ENCODE peak calls at places on chromosomes 3 and 15, in four cellular contexts. L is astrocyte of the spinal cord, W is fibroblast of pulmonary artery, I is IMR-90. T is an unnamed sample.

GRCh38 chr3:8741581-8742355 is 8.2 kb downstream of the CAV3 start:
- DNase-seq in L (peak), W (peak), I (peak), T (peak)

GRCh38 chr15:58391088-58391487 is 40.7 kb upstream of the LIPC start:
- DNase-seq in L (no peak), W (no peak), I (no peak), T (no peak)

GRCh38 chr3:189820365-189820720 is 189.2 kb downstream of the TP63 start:
- DNase-seq in L (no peak), W (no peak), I (no peak), T (no peak)

GRCh38 chr15:90025461-90026033 is 24.4 kb downstream of the ZNF710 start:
- DNase-seq in L (no peak), W (no peak), I (no peak), T (no peak)

GRCh38 chr3:187743195-187744141 is 1.8 kb downstream of the BCL6 start:
- DNase-seq in L (peak), W (peak), I (peak), T (peak)

GRCh38 chr15:28005004-28005527 is 94.0 kb downstream of the OCA2 start:
- DNase-seq in L (no peak), W (no peak), I (no peak), T (no peak)

GRCh38 chr15:40932625-40933519 is 3.7 kb downstream of the DLL4 start:
- DNase-seq in L (no peak), W (no peak), I (no peak), T (no peak)

GRCh38 chr3:180391001-180391400 is 211.0 kb upstream of the TTC14 start:
- DNase-seq in L (no peak), W (no peak), I (no peak), T (no peak)

GRCh38 chr3:57683286-57683685 is 9.6 kb downstream of the DENND6A start:
- DNase-seq in L (no peak), W (no peak), I (no peak), T (no peak)

GRCh38 chr3:128620268-128620691 is 30.3 kb downstream of the RPN1 start:
- DNase-seq in L (no peak), W (no peak), I (no peak), T (no peak)

GRCh38 chr15:64009798-64010241 is 36.5 kb downstream of the DAPK2 start:
- DNase-seq in L (peak), W (no peak), I (peak), T (no peak)

GRCh38 chr3:149971403-149972075 is 844 bp upstream of the PFN2 start:
- DNase-seq in L (no peak), W (peak), I (peak), T (peak)

GRCh38 chr3:120536642-120537041 is 59.5 kb upstream of the NDUFB4 start:
- DNase-seq in L (no peak), W (no peak), I (no peak), T (no peak)

GRCh38 chr3:177071496-177072156 is 125.7 kb downstream of the TBL1XR1 start:
- DNase-seq in L (no peak), W (no peak), I (no peak), T (no peak)

GRCh38 chr15:79032656-79033055 is 57.9 kb downstream of the RASGRF1 start:
- DNase-seq in L (no peak), W (no peak), I (no peak), T (no peak)

GRCh38 chr3:106119691-106120090 is 250.9 kb upstream of the CBLB start:
- DNase-seq in L (no peak), W (peak), I (peak), T (no peak)

GRCh38 chr3:51777985-51778384 is 1.1 kb downstream of the IQCF6 start:
- DNase-seq in L (no peak), W (no peak), I (no peak), T (no peak)

GRCh38 chr15:88331291-88331690 is 74.8 kb upstream of the NTRK3 start:
- DNase-seq in L (peak), W (peak), I (peak), T (peak)

GRCh38 chr3:8619548-8619947 is 25.1 kb downstream of the SSUH2 start:
- DNase-seq in L (peak), W (peak), I (peak), T (no peak)

GRCh38 chr3:115436767-115437301 is 186.5 kb upstream of the GAP43 start:
- DNase-seq in L (peak), W (peak), I (peak), T (no peak)

GRCh38 chr3:190983875-190984274 is 121.4 kb upstream of the GMNC start:
- DNase-seq in L (no peak), W (no peak), I (no peak), T (no peak)

GRCh38 chr3:18249126-18249525 is 176.0 kb downstream of the SATB1 start:
- DNase-seq in L (peak), W (no peak), I (no peak), T (no peak)

DNA sequence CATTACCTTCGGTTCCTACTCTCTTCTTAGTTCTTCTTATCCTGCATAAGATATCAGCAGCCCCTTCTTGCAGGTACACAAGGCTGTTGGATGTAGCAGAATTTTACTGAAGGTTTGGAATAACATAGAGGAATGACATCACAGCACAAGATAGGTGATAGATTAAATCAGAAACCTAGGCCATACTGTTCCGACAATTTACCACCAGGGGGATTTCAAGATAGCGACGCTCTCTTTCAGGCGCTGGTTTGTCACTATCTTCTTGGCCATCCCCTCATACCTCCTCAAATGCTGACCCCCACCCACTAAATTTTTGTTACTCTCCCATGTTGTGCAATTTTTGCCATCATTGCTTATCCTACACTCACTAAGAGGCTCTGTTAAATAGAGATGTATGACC is 3.5 kb downstream of the SIDT1 start:
- DNase-seq in L (no peak), W (no peak), I (no peak), T (no peak)
- TF ChIP-seq CTCF in L (peak), W (peak), I (peak), T (peak)

GRCh38 chr3:67109651-67110204 is 111.6 kb downstream of the KBTBD8 start:
- DNase-seq in L (peak), W (peak), I (peak), T (no peak)
- TF ChIP-seq CTCF in L (peak), W (peak), I (peak), T (peak)

GRCh38 chr3:81876826-81877225 is 115.4 kb upstream of the GBE1 start:
- DNase-seq in L (no peak), W (no peak), I (no peak), T (no peak)
- TF ChIP-seq CTCF in L (no peak), W (no peak), I (no peak), T (no peak)

DNA sequence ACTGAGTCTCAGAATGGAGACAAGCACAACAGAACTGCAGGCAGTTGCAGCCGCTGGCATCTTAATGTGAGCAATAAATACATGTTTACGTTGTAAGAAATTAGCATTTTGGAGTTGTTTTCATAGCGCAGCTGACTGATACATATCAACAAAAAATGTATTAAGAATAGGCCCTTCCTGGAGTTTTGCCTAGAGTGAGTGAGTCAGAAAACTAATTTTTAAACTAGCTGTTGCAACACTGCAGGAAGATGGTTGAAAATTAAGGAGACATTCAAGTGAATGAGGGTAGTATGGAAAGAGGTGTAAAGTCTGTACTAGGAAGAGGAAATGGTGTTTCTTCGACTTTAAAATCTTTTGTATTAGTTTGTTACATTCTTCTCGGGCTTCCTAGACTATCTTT is 39.6 kb upstream of the TIMP4 start:
- DNase-seq in L (peak), W (peak), I (peak), T (no peak)
- TF ChIP-seq CTCF in L (no peak), W (no peak), I (no peak), T (no peak)

GRCh38 chr3:64266065-64266874 is 41.0 kb upstream of the PRICKLE2 start:
- DNase-seq in L (peak), W (peak), I (peak), T (no peak)

GRCh38 chr3:64260391-64260790 is 35.1 kb upstream of the PRICKLE2 start:
- DNase-seq in L (peak), W (no peak), I (peak), T (no peak)

GRCh38 chr3:64264491-64265109 is 39.3 kb upstream of the PRICKLE2 start:
- DNase-seq in L (peak), W (peak), I (peak), T (no peak)

GRCh38 chr3:64259646-64260045 is 34.4 kb upstream of the PRICKLE2 start:
- DNase-seq in L (peak), W (no peak), I (no peak), T (no peak)

GRCh38 chr3:64262574-64263114 is 37.4 kb upstream of the PRICKLE2 start:
- DNase-seq in L (no peak), W (no peak), I (no peak), T (no peak)
- TF ChIP-seq CTCF in L (peak), W (no peak), I (no peak), T (no peak)

GRCh38 chr3:141228385-141228784 is 3.2 kb upstream of the PXYLP1 start:
- DNase-seq in L (no peak), W (no peak), I (no peak), T (no peak)
- TF ChIP-seq CTCF in L (no peak), W (no peak), I (no peak), T (no peak)

GRCh38 chr3:20668411-20668810 is 482.4 kb upstream of the SGO1 start:
- DNase-seq in L (no peak), W (peak), I (no peak), T (no peak)
- TF ChIP-seq CTCF in L (no peak), W (no peak), I (no peak), T (no peak)

T was measured in mesothelial cell of epicardium.